ENCODE peak calls at places on chromosomes 5 and 9, in four cellular contexts. F is HuH-7.5; J is COR-L47; P is CD8-positive, alpha-beta T cell. R is an unnamed sample.

GRCh38 chr9:83472764-83473163 is 65.4 kb downstream of the FRMD3 start:
- DNase-seq in F (no peak), J (no peak), P (no peak), R (no peak)

GRCh38 chr5:136081192-136081591 is 51.5 kb upstream of the SMAD5 start:
- DNase-seq in F (no peak), J (no peak), P (no peak), R (no peak)

GRCh38 chr5:4563400-4563799 is 576.7 kb upstream of the ADAMTS16 start:
- DNase-seq in F (no peak), J (peak), P (no peak), R (no peak)

GRCh38 chr5:134846641-134846960 is 833 bp downstream of the C5orf24 start:
- DNase-seq in F (peak), J (no peak), P (no peak), R (peak)

GRCh38 chr5:140881889-140882590 is at the start of gene PCDHA13:
- DNase-seq in F (no peak), J (no peak), P (no peak), R (no peak)

GRCh38 chr5:137095597-137095996 is 403.5 kb downstream of the SPOCK1 start:
- DNase-seq in F (no peak), J (no peak), P (no peak), R (no peak)

GRCh38 chr5:172005708-172006377 is 595 bp downstream of the FBXW11 start:
- DNase-seq in F (peak), J (peak), P (peak), R (no peak)

GRCh38 chr5:171415115-171415730 is 4.2 kb upstream of the FGF18 start:
- DNase-seq in F (no peak), J (no peak), P (no peak), R (peak)

GRCh38 chr9:86792136-86792535 is 155.2 kb downstream of the GAS1 start:
- DNase-seq in F (no peak), J (no peak), P (no peak), R (no peak)

GRCh38 chr5:122129332-122129731 is at the start of gene ZNF474:
- DNase-seq in F (no peak), J (peak), P (no peak), R (no peak)

GRCh38 chr9:81125446-81126092 is 563.8 kb downstream of the TLE1 start:
- DNase-seq in F (no peak), J (no peak), P (no peak), R (no peak)

GRCh38 chr9:72986522-72987116 is 33.8 kb upstream of the ALDH1A1 start:
- DNase-seq in F (no peak), J (no peak), P (no peak), R (no peak)

GRCh38 chr5:98940586-98940985 is 11.8 kb upstream of the CHD1 start:
- DNase-seq in F (no peak), J (no peak), P (no peak), R (no peak)

GRCh38 chr5:177446184-177447065 is at the start of gene PRR7:
- DNase-seq in F (peak), J (peak), P (peak), R (peak)

GRCh38 chr9:34203275-34204010 is 24.6 kb downstream of the UBAP1 start:
- DNase-seq in F (no peak), J (no peak), P (no peak), R (no peak)

GRCh38 chr9:133580416-133580738 is 28.8 kb downstream of the FAM163B start:
- DNase-seq in F (no peak), J (no peak), P (no peak), R (no peak)

GRCh38 chr9:3224931-3225330 is 300.9 kb downstream of the RFX3 start:
- DNase-seq in F (no peak), J (no peak), P (no peak), R (no peak)

GRCh38 chr9:98861881-98862501 is 54.5 kb downstream of the GALNT12 start:
- DNase-seq in F (no peak), J (no peak), P (no peak), R (no peak)

GRCh38 chr5:116415182-116415581 is 159.4 kb downstream of the SEMA6A start:
- DNase-seq in F (no peak), J (no peak), P (no peak), R (no peak)

GRCh38 chr9:123318961-123319421 is 37.0 kb upstream of the CRB2 start:
- DNase-seq in F (no peak), J (no peak), P (no peak), R (no peak)

GRCh38 chr5:74386571-74387334 is 253.8 kb downstream of the ENC1 start:
- DNase-seq in F (no peak), J (no peak), P (no peak), R (no peak)

GRCh38 chr5:56735845-56736641 is 79.3 kb upstream of the MAP3K1 start:
- DNase-seq in F (no peak), J (no peak), P (no peak), R (no peak)

GRCh38 chr5:137470111-137470920 is 28.8 kb downstream of the SPOCK1 start:
- DNase-seq in F (no peak), J (no peak), P (no peak), R (no peak)

GRCh38 chr9:77649109-77649812 is 1.1 kb upstream of the GNA14 start:
- DNase-seq in F (no peak), J (no peak), P (no peak), R (no peak)

GRCh38 chr5:54742417-54742889 is 224.9 kb downstream of the SNX18 start:
- DNase-seq in F (no peak), J (no peak), P (no peak), R (no peak)

GRCh38 chr5:134072471-134073220 is 41.8 kb upstream of the TCF7 start:
- DNase-seq in F (no peak), J (no peak), P (no peak), R (no peak)

GRCh38 chr9:87237337-87237736 is 260.3 kb upstream of the DAPK1 start:
- DNase-seq in F (no peak), J (no peak), P (no peak), R (no peak)

R was measured in NCI-H1105 treated with DMSO at 0.1 percent for 48 hours.